ENCODE peak calls at places on chromosomes 12 and 14, in eight cellular contexts. U is cardiac muscle cell; C is CD4-positive, CD25-positive, alpha-beta regulatory T cell; L is thoracic aorta; Y is adipocyte; P is SK-N-SH; H is SJSA1; J is neural progenitor cell. R is an unnamed sample. For H3K36me3, the result is how much of the 10 kb centered on the place peaks cover.

GRCh38 chr12:49909826-49910225 is 6.1 kb upstream of the FAIM2 start:
- DNase-seq in U (peak), C (no peak), L (no peak), Y (peak), P (no peak), H (no peak), J (peak), R (no peak)

GRCh38 chr12:111369496-111370220 is 763 bp upstream of the PHETA1 start:
- DNase-seq in U (no peak), C (no peak), L (no peak), Y (no peak), P (no peak), H (no peak), J (no peak), R (no peak)

GRCh38 chr12:79998554-79998953 is 63.7 kb upstream of the PPP1R12A start:
- DNase-seq in U (no peak), C (no peak), L (no peak), Y (no peak), P (no peak), H (no peak), J (no peak), R (no peak)

GRCh38 chr14:35374273-35374681 is 30.3 kb downstream of the NFKBIA start:
- DNase-seq in U (peak), C (no peak), L (no peak), Y (peak), P (no peak), H (no peak), J (no peak), R (peak)

GRCh38 chr14:70027785-70028428 is 148.7 kb downstream of the SMOC1 start:
- DNase-seq in U (peak), C (peak), L (peak), Y (peak), P (peak), H (peak), J (peak), R (peak)

GRCh38 chr12:22812531-22812930 is 187.6 kb downstream of the ETNK1 start:
- DNase-seq in U (no peak), C (no peak), L (no peak), Y (no peak), P (no peak), H (no peak), J (no peak), R (no peak)

GRCh38 chr12:120043421-120043820 is 54.4 kb downstream of the BICDL1 start:
- DNase-seq in U (no peak), C (no peak), L (no peak), Y (no peak), P (no peak), H (no peak), J (no peak), R (no peak)

GRCh38 chr14:76580399-76580798 is 180.9 kb upstream of the VASH1 start:
- DNase-seq in U (no peak), C (no peak), L (no peak), Y (no peak), P (no peak), H (no peak), J (no peak), R (no peak)

GRCh38 chr12:15208140-15208539 is 13.1 kb downstream of the RERG start:
- DNase-seq in U (peak), C (no peak), L (no peak), Y (peak), P (no peak), H (no peak), J (no peak), R (no peak)

GRCh38 chr12:112705037-112705632 is 86.4 kb upstream of the RPH3A start:
- DNase-seq in U (no peak), C (no peak), L (no peak), Y (no peak), P (peak), H (no peak), J (peak), R (no peak)

GRCh38 chr12:116881867-116882507 is 746 bp upstream of the HRK start:
- DNase-seq in U (no peak), C (no peak), L (no peak), Y (no peak), P (no peak), H (no peak), J (peak), R (no peak)

GRCh38 chr14:55955175-55955574 is 163.0 kb upstream of the PELI2 start:
- DNase-seq in U (no peak), C (no peak), L (no peak), Y (no peak), P (no peak), H (no peak), J (no peak), R (no peak)

GRCh38 chr12:127677537-127678131 is 589.3 kb upstream of the TMEM132C start:
- DNase-seq in U (peak), C (no peak), L (peak), Y (peak), P (peak), H (peak), J (peak), R (peak)

GRCh38 chr12:9717070-9717925 is 15.6 kb downstream of the CLECL1 start:
- DNase-seq in U (no peak), C (no peak), L (no peak), Y (no peak), P (no peak), H (no peak), J (no peak), R (no peak)

GRCh38 chr12:12992418-12993175 is 7.5 kb downstream of the HEBP1 start:
- DNase-seq in U (peak), C (no peak), L (no peak), Y (peak), P (no peak), H (peak), J (no peak), R (peak)

GRCh38 chr14:22977684-22978486 is 4.5 kb downstream of the AJUBA start:
- DNase-seq in U (peak), C (no peak), L (no peak), Y (peak), P (peak), H (peak), J (peak), R (peak)

DNA sequence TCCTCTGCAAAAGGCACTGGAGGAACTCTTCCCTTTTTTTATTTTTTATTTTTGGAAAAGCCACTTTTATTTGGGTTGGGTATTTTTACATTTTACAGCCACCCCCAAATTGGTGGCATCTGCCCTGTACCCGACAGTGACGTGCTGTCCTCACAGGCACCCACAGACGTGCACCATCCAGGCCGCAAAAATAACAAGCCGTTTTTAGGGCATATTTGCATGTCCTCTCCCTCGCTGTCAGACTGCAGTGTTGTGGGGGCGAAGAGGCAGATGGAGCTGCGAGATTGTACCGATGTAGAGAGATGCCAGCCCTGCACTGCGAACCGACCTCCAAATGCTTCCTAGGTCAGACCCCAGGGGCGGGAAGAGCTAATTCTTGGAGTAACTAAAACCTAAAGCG is 12.2 kb downstream of the JDP2 start:
- DNase-seq in U (no peak), C (no peak), L (no peak), Y (no peak), P (no peak), H (no peak), J (no peak), R (no peak)
- H3K36me3 ChIP-seq in U (under half), C (under half), L (under half), Y (half or more), P (half or more), H (half or more), J (under half), R (under half)

GRCh38 chr12:89521348-89522238 is 3.0 kb downstream of the GALNT4 start:
- DNase-seq in U (no peak), C (no peak), L (no peak), Y (no peak), P (no peak), H (no peak), J (no peak), R (no peak)
- H3K4me3 ChIP-seq in U (no peak), C (peak), L (peak), Y (peak), P (no peak), H (no peak), J (no peak), R (no peak)

GRCh38 chr12:122124370-122124769 is 45.8 kb downstream of the MLXIP start:
- DNase-seq in U (no peak), C (no peak), L (no peak), Y (no peak), P (no peak), H (no peak), J (peak), R (no peak)
- H3K36me3 ChIP-seq in U (under half), C (under half), L (under half), Y (under half), P (under half), H (under half), J (under half), R (under half)

GRCh38 chr12:110109837-110110535 is 14.2 kb upstream of the IFT81 start:
- DNase-seq in U (no peak), C (no peak), L (no peak), Y (no peak), P (no peak), H (no peak), J (no peak), R (no peak)

GRCh38 chr12:110105961-110106540 is 18.1 kb upstream of the IFT81 start:
- DNase-seq in U (peak), C (no peak), L (no peak), Y (peak), P (no peak), H (no peak), J (no peak), R (no peak)

GRCh38 chr12:110107369-110108281 is 16.5 kb upstream of the IFT81 start:
- DNase-seq in U (peak), C (no peak), L (peak), Y (peak), P (no peak), H (peak), J (no peak), R (peak)

GRCh38 chr12:110109037-110109836 is 14.9 kb upstream of the IFT81 start:
- DNase-seq in U (peak), C (no peak), L (peak), Y (peak), P (peak), H (peak), J (peak), R (peak)

GRCh38 chr12:110108309-110109036 is 15.7 kb upstream of the IFT81 start:
- DNase-seq in U (no peak), C (no peak), L (no peak), Y (peak), P (no peak), H (no peak), J (no peak), R (peak)
- H3K4me3 ChIP-seq in U (no peak), C (no peak), L (no peak), Y (peak), P (no peak), H (no peak), J (no peak), R (no peak)

GRCh38 chr12:109581856-109582255 is 8.3 kb downstream of the MVK start:
- DNase-seq in U (peak), C (no peak), L (no peak), Y (peak), P (no peak), H (no peak), J (no peak), R (no peak)
- H3K36me3 ChIP-seq in U (half or more), C (under half), L (under half), Y (half or more), P (under half), H (half or more), J (under half), R (under half)

GRCh38 chr12:114674201-114675047 is 9.6 kb downstream of the TBX3 start:
- DNase-seq in U (no peak), C (no peak), L (no peak), Y (peak), P (no peak), H (no peak), J (peak), R (no peak)
- H3K4me3 ChIP-seq in U (no peak), C (no peak), L (no peak), Y (no peak), P (no peak), H (no peak), J (no peak), R (no peak)

R was measured in tibial artery.